ENCODE peak calls at places on chromosomes 13 and 19, in four cellular contexts. One of them, this sample, is unnamed.

GRCh38 chr19:3366104-3366760 is at the start of gene NFIC:
- DNase-seq in activated T-cell treated with anti-CD3 and anti-CD28 coated beads, Interleukin-2, amount 50 U/mL, for 72 hours: peak
- DNase-seq in amniotic stem cell: peak
- DNase-seq in CD4-positive, alpha-beta memory T cell: no peak
- DNase-seq in this sample: no peak

GRCh38 chr13:27621116-27621365 is 651 bp upstream of the POLR1D start:
- DNase-seq in activated T-cell treated with anti-CD3 and anti-CD28 coated beads, Interleukin-2, amount 50 U/mL, for 72 hours: no peak
- DNase-seq in amniotic stem cell: no peak
- DNase-seq in CD4-positive, alpha-beta memory T cell: no peak
- DNase-seq in this sample: no peak

GRCh38 chr19:33641956-33642498 is 20.3 kb downstream of the CHST8 start:
- DNase-seq in CD4-positive, alpha-beta memory T cell: no peak
- DNase-seq in amniotic stem cell: no peak
- DNase-seq in activated T-cell treated with anti-CD3 and anti-CD28 coated beads, Interleukin-2, amount 50 U/mL, for 72 hours: no peak
- DNase-seq in this sample: no peak

GRCh38 chr19:2805261-2805900 is 14.3 kb upstream of the ZNF554 start:
- DNase-seq in amniotic stem cell: no peak
- DNase-seq in CD4-positive, alpha-beta memory T cell: no peak
- DNase-seq in activated T-cell treated with anti-CD3 and anti-CD28 coated beads, Interleukin-2, amount 50 U/mL, for 72 hours: no peak
- DNase-seq in this sample: no peak

GRCh38 chr19:17255150-17255621 is 9.4 kb downstream of the USHBP1 start:
- DNase-seq in amniotic stem cell: no peak
- DNase-seq in activated T-cell treated with anti-CD3 and anti-CD28 coated beads, Interleukin-2, amount 50 U/mL, for 72 hours: no peak
- DNase-seq in CD4-positive, alpha-beta memory T cell: no peak
- DNase-seq in this sample: no peak

GRCh38 chr19:31160346-31160926 is 188.8 kb downstream of the TSHZ3 start:
- DNase-seq in activated T-cell treated with anti-CD3 and anti-CD28 coated beads, Interleukin-2, amount 50 U/mL, for 72 hours: no peak
- DNase-seq in amniotic stem cell: no peak
- DNase-seq in CD4-positive, alpha-beta memory T cell: no peak
- DNase-seq in this sample: no peak

GRCh38 chr19:7385062-7385461 is 36.3 kb downstream of the ARHGEF18 start:
- DNase-seq in CD4-positive, alpha-beta memory T cell: no peak
- DNase-seq in amniotic stem cell: no peak
- DNase-seq in activated T-cell treated with anti-CD3 and anti-CD28 coated beads, Interleukin-2, amount 50 U/mL, for 72 hours: no peak
- DNase-seq in this sample: no peak

GRCh38 chr13:76833465-76833864 is 52.7 kb downstream of the KCTD12 start:
- DNase-seq in activated T-cell treated with anti-CD3 and anti-CD28 coated beads, Interleukin-2, amount 50 U/mL, for 72 hours: no peak
- DNase-seq in amniotic stem cell: no peak
- DNase-seq in CD4-positive, alpha-beta memory T cell: no peak
- DNase-seq in this sample: no peak

GRCh38 chr13:40096357-40096911 is 441.0 kb downstream of the COG6 start:
- DNase-seq in amniotic stem cell: no peak
- DNase-seq in CD4-positive, alpha-beta memory T cell: peak
- DNase-seq in activated T-cell treated with anti-CD3 and anti-CD28 coated beads, Interleukin-2, amount 50 U/mL, for 72 hours: peak
- DNase-seq in this sample: no peak

GRCh38 chr19:36939153-36939552 is 23.0 kb downstream of the ZNF568 start:
- DNase-seq in amniotic stem cell: no peak
- DNase-seq in CD4-positive, alpha-beta memory T cell: no peak
- DNase-seq in activated T-cell treated with anti-CD3 and anti-CD28 coated beads, Interleukin-2, amount 50 U/mL, for 72 hours: no peak
- DNase-seq in this sample: no peak

GRCh38 chr19:30029721-30030510 is 87.9 kb downstream of the URI1 start:
- DNase-seq in activated T-cell treated with anti-CD3 and anti-CD28 coated beads, Interleukin-2, amount 50 U/mL, for 72 hours: no peak
- DNase-seq in CD4-positive, alpha-beta memory T cell: no peak
- DNase-seq in amniotic stem cell: peak
- DNase-seq in this sample: no peak

GRCh38 chr19:46862974-46863632 is 2.3 kb downstream of the ARHGAP35 start:
- DNase-seq in amniotic stem cell: no peak
- DNase-seq in CD4-positive, alpha-beta memory T cell: no peak
- DNase-seq in activated T-cell treated with anti-CD3 and anti-CD28 coated beads, Interleukin-2, amount 50 U/mL, for 72 hours: no peak
- DNase-seq in this sample: no peak

GRCh38 chr13:105008606-105009005 is 1526.9 kb downstream of the EFNB2 start:
- DNase-seq in activated T-cell treated with anti-CD3 and anti-CD28 coated beads, Interleukin-2, amount 50 U/mL, for 72 hours: no peak
- DNase-seq in CD4-positive, alpha-beta memory T cell: no peak
- DNase-seq in amniotic stem cell: no peak
- DNase-seq in this sample: no peak

GRCh38 chr19:46000497-46001246 is 5.4 kb downstream of the CCDC61 start:
- DNase-seq in amniotic stem cell: no peak
- DNase-seq in activated T-cell treated with anti-CD3 and anti-CD28 coated beads, Interleukin-2, amount 50 U/mL, for 72 hours: peak
- DNase-seq in CD4-positive, alpha-beta memory T cell: peak
- DNase-seq in this sample: no peak

GRCh38 chr13:21616205-21616604 is 12.2 kb upstream of the MICU2 start:
- DNase-seq in amniotic stem cell: no peak
- DNase-seq in activated T-cell treated with anti-CD3 and anti-CD28 coated beads, Interleukin-2, amount 50 U/mL, for 72 hours: no peak
- DNase-seq in CD4-positive, alpha-beta memory T cell: no peak
- DNase-seq in this sample: no peak

GRCh38 chr19:47790398-47790814 is 11.9 kb downstream of the SELENOW start:
- DNase-seq in amniotic stem cell: peak
- DNase-seq in activated T-cell treated with anti-CD3 and anti-CD28 coated beads, Interleukin-2, amount 50 U/mL, for 72 hours: peak
- DNase-seq in CD4-positive, alpha-beta memory T cell: peak
- DNase-seq in this sample: peak

GRCh38 chr13:65889368-65889767 is 1340.8 kb downstream of the PCDH9 start:
- DNase-seq in activated T-cell treated with anti-CD3 and anti-CD28 coated beads, Interleukin-2, amount 50 U/mL, for 72 hours: no peak
- DNase-seq in amniotic stem cell: no peak
- DNase-seq in CD4-positive, alpha-beta memory T cell: no peak
- DNase-seq in this sample: no peak

GRCh38 chr19:13881692-13882418 is 4.9 kb downstream of the NANOS3 start:
- DNase-seq in amniotic stem cell: no peak
- DNase-seq in CD4-positive, alpha-beta memory T cell: peak
- DNase-seq in activated T-cell treated with anti-CD3 and anti-CD28 coated beads, Interleukin-2, amount 50 U/mL, for 72 hours: peak
- DNase-seq in this sample: no peak

GRCh38 chr13:24146961-24147569 is 13.5 kb upstream of the SPATA13 start:
- DNase-seq in activated T-cell treated with anti-CD3 and anti-CD28 coated beads, Interleukin-2, amount 50 U/mL, for 72 hours: no peak
- DNase-seq in amniotic stem cell: no peak
- DNase-seq in CD4-positive, alpha-beta memory T cell: no peak
- DNase-seq in this sample: no peak

GRCh38 chr13:43846496-43846895 is 33.0 kb downstream of the CCDC122 start:
- DNase-seq in activated T-cell treated with anti-CD3 and anti-CD28 coated beads, Interleukin-2, amount 50 U/mL, for 72 hours: no peak
- DNase-seq in CD4-positive, alpha-beta memory T cell: no peak
- DNase-seq in amniotic stem cell: no peak
- DNase-seq in this sample: no peak